ENCODE peak calls at places on chromosomes 16 and 17, in five cellular contexts. One of them, this sample, is unnamed.

GRCh38 chr17:82899941-82900340 is 60.1 kb upstream of the ZNF750 start:
- ATAC-seq in gastrocnemius medialis: no peak
- ATAC-seq in left lung: no peak
- ATAC-seq in heart left ventricle: no peak
- ATAC-seq in IMR-90: no peak
- ATAC-seq in this sample: no peak

GRCh38 chr16:17947165-17947564 is 389.4 kb downstream of the NPIPA8 start:
- ATAC-seq in gastrocnemius medialis: no peak
- ATAC-seq in left lung: no peak
- ATAC-seq in heart left ventricle: no peak
- ATAC-seq in IMR-90: no peak
- ATAC-seq in this sample: no peak

GRCh38 chr17:68937890-68938514 is 17.2 kb downstream of the ABCA8 start:
- ATAC-seq in gastrocnemius medialis: no peak
- ATAC-seq in left lung: no peak
- ATAC-seq in heart left ventricle: no peak
- ATAC-seq in IMR-90: no peak
- ATAC-seq in this sample: no peak

GRCh38 chr17:1810450-1811103 is 19.1 kb downstream of the SMYD4 start:
- ATAC-seq in gastrocnemius medialis: no peak
- ATAC-seq in left lung: no peak
- ATAC-seq in heart left ventricle: no peak
- ATAC-seq in IMR-90: no peak
- ATAC-seq in this sample: no peak

GRCh38 chr16:71482569-71482968 is 6.6 kb downstream of the ZNF19 start:
- ATAC-seq in gastrocnemius medialis: no peak
- ATAC-seq in left lung: no peak
- ATAC-seq in heart left ventricle: no peak
- ATAC-seq in IMR-90: no peak
- ATAC-seq in this sample: no peak

GRCh38 chr17:56896968-56897359 is 16.9 kb downstream of the TRIM25 start:
- ATAC-seq in gastrocnemius medialis: no peak
- ATAC-seq in left lung: no peak
- ATAC-seq in heart left ventricle: no peak
- ATAC-seq in IMR-90: no peak
- ATAC-seq in this sample: no peak

GRCh38 chr17:78266231-78266631 is 34.8 kb downstream of the TMEM235 start:
- ATAC-seq in gastrocnemius medialis: no peak
- ATAC-seq in left lung: peak; percentile 6
- ATAC-seq in heart left ventricle: no peak
- ATAC-seq in IMR-90: no peak
- ATAC-seq in this sample: no peak

GRCh38 chr17:4535667-4536258 is 19.4 kb downstream of the MYBBP1A start:
- ATAC-seq in gastrocnemius medialis: no peak
- ATAC-seq in left lung: no peak
- ATAC-seq in heart left ventricle: no peak
- ATAC-seq in IMR-90: peak; percentile 2
- ATAC-seq in this sample: no peak

GRCh38 chr16:77585379-77585778 is 136.9 kb upstream of the NUDT7 start:
- ATAC-seq in gastrocnemius medialis: no peak
- ATAC-seq in left lung: peak; percentile 10
- ATAC-seq in heart left ventricle: no peak
- ATAC-seq in IMR-90: no peak
- ATAC-seq in this sample: peak; percentile 39

GRCh38 chr17:7060165-7060890 is 16.4 kb upstream of the SLC16A11 start:
- ATAC-seq in gastrocnemius medialis: no peak
- ATAC-seq in left lung: peak; percentile 66
- ATAC-seq in heart left ventricle: no peak
- ATAC-seq in IMR-90: no peak
- ATAC-seq in this sample: no peak

GRCh38 chr16:68406458-68407041 is 41.8 kb downstream of the SMPD3 start:
- ATAC-seq in gastrocnemius medialis: no peak
- ATAC-seq in left lung: no peak
- ATAC-seq in heart left ventricle: no peak
- ATAC-seq in IMR-90: peak; percentile 91
- ATAC-seq in this sample: no peak

GRCh38 chr16:71933913-71934696 is 38.8 kb downstream of the IST1 start:
- ATAC-seq in gastrocnemius medialis: no peak
- ATAC-seq in left lung: no peak
- ATAC-seq in heart left ventricle: peak; percentile 21
- ATAC-seq in IMR-90: no peak
- ATAC-seq in this sample: no peak

DNA sequence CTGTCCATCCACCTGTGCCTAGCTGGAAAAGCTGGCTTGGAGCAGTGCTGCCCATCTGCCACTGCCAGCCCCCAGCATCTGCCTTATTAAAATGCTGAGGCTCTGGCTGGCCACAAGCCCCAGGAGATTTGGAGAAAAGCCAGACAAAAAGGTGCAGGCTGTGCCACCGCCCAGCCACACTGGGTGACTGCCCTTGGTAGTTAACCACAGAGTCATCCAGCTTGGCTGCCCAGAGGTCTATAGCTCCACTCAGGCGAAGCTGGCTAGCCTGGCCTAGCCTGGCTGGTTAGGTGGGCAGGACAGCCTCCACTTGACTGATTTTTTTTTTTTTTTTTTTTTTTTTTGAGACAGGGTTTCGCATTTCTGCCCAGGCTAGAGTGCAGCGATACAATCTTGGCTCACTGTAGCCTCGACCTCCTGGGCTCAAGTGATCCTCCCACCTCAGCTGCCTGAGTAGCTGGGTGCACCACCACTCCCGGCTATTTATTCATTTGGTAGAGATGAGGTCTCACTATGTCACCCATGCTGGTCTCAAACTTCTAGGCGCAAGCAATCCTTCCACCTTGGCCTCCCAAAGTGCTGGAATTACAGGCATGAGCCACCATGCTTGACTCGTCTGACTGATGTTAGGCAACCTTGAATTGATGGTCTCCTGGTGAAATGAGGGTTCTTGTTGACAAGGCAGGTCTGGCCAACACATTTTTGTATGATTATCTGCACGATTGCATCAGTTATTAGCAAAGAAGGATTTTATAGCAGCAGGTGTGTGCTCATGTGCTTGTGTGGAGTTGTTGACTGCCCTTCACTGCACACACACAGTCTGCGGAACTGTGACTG is 103.8 kb downstream of the RAB11FIP4 start:
- ATAC-seq in gastrocnemius medialis: no peak
- ATAC-seq in left lung: peak; percentile 24
- ATAC-seq in heart left ventricle: peak; percentile 33
- ATAC-seq in IMR-90: no peak
- ATAC-seq in this sample: no peak
- H3K4me1 ChIP-seq in gastrocnemius medialis: peaks cover 10% of the 10 kb centered on the region
- H3K4me1 ChIP-seq in left lung: peaks cover 6% of the 10 kb centered on the region
- H3K4me1 ChIP-seq in heart left ventricle: peaks cover 14% of the 10 kb centered on the region
- H3K4me1 ChIP-seq in IMR-90: no peaks in the 10 kb centered on the region
- H3K4me1 ChIP-seq in this sample: peaks cover 7% of the 10 kb centered on the region

DNA sequence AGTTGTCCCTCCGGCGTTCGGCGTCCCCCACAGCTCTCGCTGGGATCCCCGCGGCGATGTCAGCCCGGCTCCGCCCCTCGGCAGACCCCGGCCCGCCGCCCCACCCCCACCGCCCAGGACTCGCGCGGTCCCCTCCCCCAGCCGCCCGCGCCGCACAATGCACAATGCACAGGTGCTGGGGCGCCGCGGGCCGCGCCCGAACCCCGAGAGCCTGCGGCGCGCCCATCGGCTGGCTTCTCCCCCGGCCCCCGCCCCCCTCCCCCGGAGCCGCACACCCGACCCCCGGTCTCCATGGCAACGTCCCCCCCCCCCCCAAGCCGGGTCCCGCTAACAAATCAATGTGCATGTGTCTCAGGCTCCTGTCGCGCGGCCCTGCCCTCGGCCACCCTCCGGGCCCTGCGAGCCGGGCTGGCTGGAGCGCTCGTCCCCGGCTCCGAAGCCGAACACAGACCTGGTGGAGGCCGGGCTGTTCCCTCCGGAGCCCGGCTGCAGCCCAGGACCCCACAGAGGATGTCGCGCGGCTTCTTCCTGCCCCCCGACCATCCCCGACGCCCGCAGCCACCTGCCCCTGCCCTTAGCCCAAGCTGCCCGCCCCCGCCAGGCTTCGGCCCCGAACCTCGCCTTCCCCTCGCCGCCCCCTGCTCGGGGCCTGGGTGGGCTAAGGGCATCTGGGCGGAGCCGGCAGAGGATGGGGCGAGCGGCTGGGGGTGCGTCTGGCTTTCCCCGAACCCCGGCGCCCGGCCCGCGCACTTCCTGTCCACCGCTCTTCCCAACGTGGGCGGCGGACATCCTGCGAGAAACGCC is 817 bp upstream of the CBX8 start:
- ATAC-seq in gastrocnemius medialis: peak; percentile 0
- ATAC-seq in left lung: peak; percentile 20
- ATAC-seq in heart left ventricle: peak; percentile 25
- ATAC-seq in IMR-90: peak; percentile 0
- ATAC-seq in this sample: peak; percentile 1
- H3K27ac ChIP-seq in gastrocnemius medialis: peak overlapping the region; percentile 77
- H3K27ac ChIP-seq in left lung: peak overlapping the region; percentile 53
- H3K27ac ChIP-seq in heart left ventricle: peak overlapping the region; percentile 86
- H3K27ac ChIP-seq in IMR-90: no peak overlapping the region
- H3K27ac ChIP-seq in this sample: peak overlapping the region; percentile 88

GRCh38 chr16:89383095-89384003 is 107.0 kb downstream of the ANKRD11 start:
- ATAC-seq in gastrocnemius medialis: peak; percentile 58
- ATAC-seq in left lung: peak; percentile 94
- ATAC-seq in heart left ventricle: peak; percentile 85
- ATAC-seq in IMR-90: peak; percentile 80
- ATAC-seq in this sample: peak; percentile 46
- H3K4me1 ChIP-seq in gastrocnemius medialis: peaks cover 65% of the 10 kb centered on the region
- H3K4me1 ChIP-seq in left lung: peaks cover 13% of the 10 kb centered on the region
- H3K4me1 ChIP-seq in heart left ventricle: peaks cover 70% of the 10 kb centered on the region
- H3K4me1 ChIP-seq in IMR-90: peaks cover 14% of the 10 kb centered on the region
- H3K4me1 ChIP-seq in this sample: peaks cover 42% of the 10 kb centered on the region

GRCh38 chr17:39727556-39727955 is 2.8 kb downstream of the MIEN1 start:
- ATAC-seq in gastrocnemius medialis: no peak
- ATAC-seq in left lung: no peak
- ATAC-seq in heart left ventricle: no peak
- ATAC-seq in IMR-90: no peak
- ATAC-seq in this sample: no peak

GRCh38 chr17:39732586-39732985 is 2.3 kb upstream of the MIEN1 start:
- ATAC-seq in gastrocnemius medialis: no peak
- ATAC-seq in left lung: no peak
- ATAC-seq in heart left ventricle: no peak
- ATAC-seq in IMR-90: no peak
- ATAC-seq in this sample: no peak

GRCh38 chr17:39730095-39730921 is at the start of gene MIEN1:
- ATAC-seq in gastrocnemius medialis: peak; percentile 96
- ATAC-seq in left lung: peak; percentile 98
- ATAC-seq in heart left ventricle: peak; percentile 96
- ATAC-seq in IMR-90: peak; percentile 97
- ATAC-seq in this sample: peak; percentile 97

GRCh38 chr17:39726617-39727016 is 3.7 kb downstream of the MIEN1 start:
- ATAC-seq in gastrocnemius medialis: no peak
- ATAC-seq in left lung: no peak
- ATAC-seq in heart left ventricle: no peak
- ATAC-seq in IMR-90: no peak
- ATAC-seq in this sample: no peak

DNA sequence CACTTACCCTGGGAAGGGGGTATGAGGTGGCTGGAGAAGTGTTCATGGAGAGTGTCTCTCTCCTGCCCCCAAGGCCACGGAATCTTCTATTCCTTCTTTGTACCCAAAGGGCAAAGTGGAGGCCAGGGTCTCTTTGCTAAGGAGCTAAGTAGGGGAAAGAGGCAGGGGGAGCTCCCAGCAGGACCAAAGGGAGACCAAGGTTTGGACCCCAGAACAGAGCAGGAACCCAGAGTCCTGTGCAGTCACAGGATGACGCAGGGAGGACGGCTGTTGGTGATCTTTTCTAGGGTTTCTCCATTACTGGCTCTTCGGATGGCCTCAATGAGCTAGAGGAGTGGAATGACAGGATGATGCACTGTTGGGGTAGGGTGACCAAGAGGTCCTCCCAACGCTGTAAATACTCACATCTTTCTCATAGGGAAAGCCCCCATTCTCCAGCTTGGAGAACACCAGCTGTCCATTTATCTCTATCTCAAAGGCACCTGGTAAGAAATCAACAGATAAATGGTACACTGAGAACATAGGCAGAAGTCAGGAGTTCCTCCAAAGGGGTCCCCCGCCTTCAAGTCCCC is 966 bp downstream of the MIEN1 start:
- ATAC-seq in gastrocnemius medialis: no peak
- ATAC-seq in left lung: no peak
- ATAC-seq in heart left ventricle: no peak
- ATAC-seq in IMR-90: no peak
- ATAC-seq in this sample: no peak
- H3K27ac ChIP-seq in gastrocnemius medialis: peak overlapping the region; percentile 85
- H3K27ac ChIP-seq in left lung: peak overlapping the region; percentile 89
- H3K27ac ChIP-seq in heart left ventricle: peak overlapping the region; percentile 95
- H3K27ac ChIP-seq in IMR-90: no peak overlapping the region
- H3K27ac ChIP-seq in this sample: peak overlapping the region; percentile 94

GRCh38 chr16:67180166-67180565 is 3.6 kb downstream of the MATCAP1 start:
- ATAC-seq in gastrocnemius medialis: no peak
- ATAC-seq in left lung: no peak
- ATAC-seq in heart left ventricle: no peak
- ATAC-seq in IMR-90: no peak
- ATAC-seq in this sample: no peak
- H3K4me1 ChIP-seq in gastrocnemius medialis: peaks cover 35% of the 10 kb centered on the region
- H3K4me1 ChIP-seq in left lung: peaks cover 29% of the 10 kb centered on the region
- H3K4me1 ChIP-seq in heart left ventricle: peaks cover 29% of the 10 kb centered on the region
- H3K4me1 ChIP-seq in IMR-90: peaks cover 11% of the 10 kb centered on the region
- H3K4me1 ChIP-seq in this sample: no peaks in the 10 kb centered on the region

GRCh38 chr17:17526369-17526768 is 30.2 kb upstream of the RASD1 start:
- ATAC-seq in gastrocnemius medialis: peak; percentile 83
- ATAC-seq in left lung: peak; percentile 60
- ATAC-seq in heart left ventricle: peak; percentile 86
- ATAC-seq in IMR-90: no peak
- ATAC-seq in this sample: no peak

GRCh38 chr17:17528696-17529652 is 32.8 kb upstream of the RASD1 start:
- ATAC-seq in gastrocnemius medialis: no peak
- ATAC-seq in left lung: no peak
- ATAC-seq in heart left ventricle: peak; percentile 33
- ATAC-seq in IMR-90: no peak
- ATAC-seq in this sample: no peak

GRCh38 chr17:17525956-17526355 is 29.8 kb upstream of the RASD1 start:
- ATAC-seq in gastrocnemius medialis: peak; percentile 44
- ATAC-seq in left lung: peak; percentile 56
- ATAC-seq in heart left ventricle: peak; percentile 16
- ATAC-seq in IMR-90: no peak
- ATAC-seq in this sample: no peak

GRCh38 chr17:17528101-17528500 is 31.9 kb upstream of the RASD1 start:
- ATAC-seq in gastrocnemius medialis: no peak
- ATAC-seq in left lung: no peak
- ATAC-seq in heart left ventricle: no peak
- ATAC-seq in IMR-90: no peak
- ATAC-seq in this sample: no peak

GRCh38 chr17:17527534-17527933 is 31.3 kb upstream of the RASD1 start:
- ATAC-seq in gastrocnemius medialis: peak; percentile 42
- ATAC-seq in left lung: peak; percentile 77
- ATAC-seq in heart left ventricle: peak; percentile 16
- ATAC-seq in IMR-90: no peak
- ATAC-seq in this sample: no peak
- H3K27ac ChIP-seq in gastrocnemius medialis: peak overlapping the region; percentile 90
- H3K27ac ChIP-seq in left lung: no peak overlapping the region
- H3K27ac ChIP-seq in heart left ventricle: peak overlapping the region; percentile 72
- H3K27ac ChIP-seq in IMR-90: no peak overlapping the region
- H3K27ac ChIP-seq in this sample: no peak overlapping the region

This sample was measured in gastroesophageal sphincter.